ENCODE peak calls at places on chromosome 2, in four cellular contexts. Y, B, C and J are unnamed samples.

GRCh38 chr2:206543073-206543472 is 99.2 kb upstream of the FAM237A start:
- DNase-seq in Y (no peak), B (no peak), C (no peak), J (no peak)

GRCh38 chr2:216695401-216695821 is at the start of gene IGFBP5:
- DNase-seq in Y (no peak), B (no peak), C (no peak), J (peak; percentile 47)

GRCh38 chr2:152061383-152061782 is 37.5 kb downstream of the CACNB4 start:
- DNase-seq in Y (no peak), B (no peak), C (no peak), J (no peak)

GRCh38 chr2:58428553-58429284 is 187.6 kb upstream of the FANCL start:
- DNase-seq in Y (no peak), B (no peak), C (no peak), J (peak; percentile 19)

GRCh38 chr2:221501210-221501882 is 70.8 kb downstream of the EPHA4 start:
- DNase-seq in Y (no peak), B (no peak), C (no peak), J (no peak)

GRCh38 chr2:160252278-160252887 is 52.3 kb upstream of the ITGB6 start:
- DNase-seq in Y (no peak), B (peak; percentile 28), C (peak; percentile 22), J (peak; percentile 33)

GRCh38 chr2:239978381-239978780 is 46.8 kb downstream of the NDUFA10 start:
- DNase-seq in Y (no peak), B (no peak), C (no peak), J (no peak)

GRCh38 chr2:42048318-42049251 is 764 bp downstream of the PKDCC start:
- DNase-seq in Y (no peak), B (no peak), C (no peak), J (peak; percentile 33)

GRCh38 chr2:50133766-50134165 is 898.2 kb downstream of the NRXN1 start:
- DNase-seq in Y (no peak), B (no peak), C (no peak), J (no peak)

GRCh38 chr2:102368461-102369109 is 13.0 kb downstream of the IL18R1 start:
- DNase-seq in Y (no peak), B (no peak), C (no peak), J (no peak)

GRCh38 chr2:130813722-130814121 is 23.0 kb upstream of the ARHGEF4 start:
- DNase-seq in Y (no peak), B (no peak), C (no peak), J (no peak)

GRCh38 chr2:130808482-130809268 is 28.0 kb upstream of the ARHGEF4 start:
- DNase-seq in Y (no peak), B (no peak), C (no peak), J (no peak)

GRCh38 chr2:130806370-130806769 is 30.3 kb upstream of the ARHGEF4 start:
- DNase-seq in Y (no peak), B (no peak), C (no peak), J (no peak)

GRCh38 chr2:130807659-130808385 is 28.9 kb upstream of the ARHGEF4 start:
- DNase-seq in Y (no peak), B (no peak), C (no peak), J (no peak)

GRCh38 chr2:130810490-130810889 is 26.2 kb upstream of the ARHGEF4 start:
- DNase-seq in Y (no peak), B (no peak), C (no peak), J (no peak)
- TF ChIP-seq TARDBP in Y (no peak), B (no peak), C (no peak), J (no peak)

DNA sequence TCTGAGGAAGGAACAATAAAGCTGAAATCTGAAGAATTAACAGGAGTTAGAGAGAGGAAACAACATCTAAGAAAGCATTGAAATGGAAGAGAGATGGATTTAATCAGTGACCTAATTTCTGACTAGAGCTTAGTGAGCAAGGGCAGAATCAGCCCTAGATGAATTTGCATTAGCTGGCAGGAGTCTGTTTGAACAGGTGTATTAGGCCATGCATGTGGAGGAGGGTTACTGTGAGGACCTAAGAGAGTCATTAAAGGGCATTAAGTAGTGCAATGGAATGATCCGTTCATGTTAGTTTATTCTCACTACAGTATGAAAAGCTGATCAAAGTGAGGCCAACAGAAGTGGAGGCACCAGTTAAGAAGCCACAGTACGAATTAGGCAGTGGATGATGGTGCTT is 285.3 kb downstream of the GRB14 start:
- DNase-seq in Y (no peak), B (no peak), C (no peak), J (no peak)
- TF ChIP-seq BHLHE40 in Y (no peak), B (no peak), C (no peak), J (no peak)

GRCh38 chr2:236974752-236975151 is 110.9 kb upstream of the COPS8 start:
- DNase-seq in Y (no peak), B (no peak), C (no peak), J (no peak)
- TF ChIP-seq TARDBP in Y (no peak), B (no peak), C (no peak), J (no peak)

DNA sequence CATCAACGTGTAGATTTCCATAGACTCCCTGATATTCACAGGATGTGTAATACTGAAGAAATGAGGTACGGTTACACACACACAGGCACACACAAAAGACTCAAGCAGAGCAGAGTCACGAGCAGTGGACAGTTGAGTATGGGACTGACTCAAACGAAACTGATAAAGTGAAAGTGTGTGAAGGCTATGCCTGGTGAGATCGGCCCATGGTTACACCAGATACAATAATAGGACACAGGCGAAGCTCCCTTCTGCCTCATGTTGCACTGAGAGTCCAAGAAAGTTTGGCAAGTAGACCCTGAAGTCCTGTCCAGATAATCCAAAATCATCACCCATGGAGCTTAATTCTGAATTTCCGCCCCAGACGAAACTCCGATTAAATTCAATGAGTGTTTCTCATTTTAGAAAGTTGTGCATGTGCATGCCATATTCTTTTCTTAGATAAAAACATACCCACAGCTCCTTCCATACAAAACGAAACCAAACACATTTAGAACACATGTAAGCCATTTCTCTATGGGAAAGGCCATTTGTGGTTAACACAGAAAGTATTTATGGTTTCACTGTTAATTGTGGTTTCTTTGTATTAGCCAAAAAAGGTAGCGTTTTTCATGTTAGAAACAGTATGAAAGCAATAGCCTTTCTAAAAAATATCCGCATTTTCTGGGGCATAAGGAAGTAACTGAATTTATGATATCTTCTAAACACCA is 567.7 kb downstream of the PLCL1 start:
- DNase-seq in Y (peak; percentile 67), B (peak; percentile 54), C (no peak), J (no peak)
- TF ChIP-seq BHLHE40 in Y (peak; percentile 89), B (no peak), C (no peak), J (no peak)

GRCh38 chr2:229715895-229716507 is 1.6 kb upstream of the DNER start:
- DNase-seq in Y (no peak), B (peak; percentile 40), C (peak; percentile 34), J (peak; percentile 30)

GRCh38 chr2:229714080-229714735 is at the start of gene DNER:
- DNase-seq in Y (no peak), B (peak; percentile 24), C (no peak), J (peak; percentile 80)

GRCh38 chr2:229712125-229712524 is 2.2 kb downstream of the DNER start:
- DNase-seq in Y (no peak), B (no peak), C (no peak), J (no peak)

GRCh38 chr2:229714736-229715541 is 584 bp upstream of the DNER start:
- DNase-seq in Y (no peak), B (peak; percentile 50), C (peak; percentile 26), J (peak; percentile 55)

GRCh38 chr2:229713371-229714079 is 830 bp downstream of the DNER start:
- DNase-seq in Y (no peak), B (no peak), C (no peak), J (peak; percentile 16)
- TF ChIP-seq TARDBP in Y (no peak), B (no peak), C (no peak), J (no peak)

DNA sequence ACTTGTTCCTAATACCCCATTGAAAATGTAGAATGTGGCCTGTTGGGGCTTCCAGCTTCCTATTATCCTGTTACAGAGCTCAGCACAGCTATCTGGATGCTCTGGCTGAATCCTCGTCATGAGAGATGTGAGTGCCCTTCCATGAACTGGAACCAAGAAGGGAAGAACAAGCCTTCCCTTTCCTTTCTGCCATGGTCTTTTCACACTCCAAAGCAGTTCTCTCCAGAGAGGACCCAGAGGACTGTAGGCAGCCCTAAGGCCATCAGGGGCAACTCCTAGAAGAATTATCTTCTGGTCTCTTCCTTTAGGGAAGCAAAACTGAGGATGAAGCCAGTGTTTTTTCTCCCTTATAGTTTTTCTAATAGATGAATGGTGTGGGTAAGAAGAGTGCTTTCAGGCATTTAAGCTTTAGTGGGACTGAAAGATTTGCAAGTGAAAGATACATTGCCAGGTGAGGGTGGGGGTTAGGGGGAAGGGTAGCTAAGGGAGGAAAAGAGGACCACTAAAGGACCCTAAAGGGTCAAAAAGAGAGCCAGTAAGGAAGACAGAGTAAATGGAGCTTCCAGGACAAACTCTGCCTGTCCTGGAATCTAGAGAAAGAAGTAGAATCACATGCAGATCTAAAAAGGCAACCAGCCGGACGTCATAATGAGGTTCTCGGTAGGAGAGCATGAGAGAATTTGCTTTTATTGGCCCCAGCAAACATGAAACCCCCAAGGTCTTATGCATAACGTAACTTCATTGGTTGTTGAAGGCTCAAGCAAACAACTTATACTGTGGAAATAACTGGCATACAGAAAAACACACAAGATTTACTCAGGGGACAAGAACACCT is 12.4 kb upstream of the XPO1 start:
- DNase-seq in Y (no peak), B (no peak), C (no peak), J (no peak)
- TF ChIP-seq BHLHE40 in Y (no peak), B (no peak), C (no peak), J (no peak)

GRCh38 chr2:53422979-53423378 is 344.6 kb upstream of the CHAC2 start:
- DNase-seq in Y (no peak), B (peak; percentile 26), C (peak; percentile 50), J (peak; percentile 49)
- TF ChIP-seq TARDBP in Y (no peak), B (no peak), C (no peak), J (no peak)

GRCh38 chr2:37852585-37853014 is 72.5 kb upstream of the RMDN2 start:
- DNase-seq in Y (no peak), B (no peak), C (no peak), J (no peak)

GRCh38 chr2:37849908-37850307 is 75.2 kb upstream of the RMDN2 start:
- DNase-seq in Y (no peak), B (no peak), C (no peak), J (no peak)

GRCh38 chr2:37851428-37851827 is 73.7 kb upstream of the RMDN2 start:
- DNase-seq in Y (no peak), B (no peak), C (no peak), J (no peak)

GRCh38 chr2:37854676-37855282 is 70.3 kb upstream of the RMDN2 start:
- DNase-seq in Y (no peak), B (no peak), C (no peak), J (no peak)

DNA sequence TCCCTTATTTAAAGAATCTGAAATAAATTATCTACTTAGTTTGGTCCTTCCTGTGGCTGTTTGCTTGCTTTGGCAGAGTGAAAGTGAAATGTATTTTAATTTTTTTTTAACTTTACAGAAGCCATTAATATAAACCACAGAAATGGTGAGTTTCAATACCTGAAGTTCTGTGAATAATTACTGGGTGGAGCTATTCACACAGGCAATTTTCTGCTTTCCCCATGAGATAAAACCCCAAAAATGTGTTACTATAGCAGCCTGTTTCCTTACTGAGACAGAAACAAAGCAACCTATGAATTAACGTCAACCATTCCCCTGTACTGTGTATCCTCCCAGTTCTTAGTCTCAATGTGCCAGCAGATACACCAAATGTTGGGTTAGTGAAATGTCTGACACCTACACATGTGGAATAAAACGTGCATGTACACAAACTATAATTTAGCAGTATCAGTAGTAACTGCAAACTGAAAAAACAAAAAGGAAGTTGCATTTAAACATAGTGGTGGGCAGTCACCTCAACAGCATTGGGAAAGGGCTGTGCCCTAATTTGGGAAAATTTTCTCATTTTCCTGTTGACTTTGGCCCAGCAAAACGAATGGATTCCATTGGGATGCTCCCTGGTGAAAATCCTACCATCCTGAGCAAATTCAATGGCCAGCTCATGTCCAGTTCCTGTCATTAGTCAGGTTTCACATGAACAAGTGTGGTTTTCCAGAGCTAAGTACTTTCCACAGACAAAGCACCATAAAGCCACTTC is 73.1 kb upstream of the RMDN2 start:
- DNase-seq in Y (peak; percentile 80), B (no peak), C (no peak), J (no peak)
- TF ChIP-seq BHLHE40 in Y (peak; percentile 82), B (no peak), C (no peak), J (no peak)